ENCODE peak calls at places on chromosomes 7 and 10, in nine cellular contexts. One of them, this sample, is unnamed.

GRCh38 chr10:119498889-119499864 is 43.3 kb downstream of the RGS10 start:
- DNase-seq in prostate gland: no peak
- DNase-seq in right cardiac atrium: no peak
- DNase-seq in IMR-90: peak; percentile 71
- DNase-seq in vagina: no peak
- DNase-seq in hepatocyte: no peak
- DNase-seq in pancreas: no peak
- DNase-seq in tibial nerve: no peak
- DNase-seq in breast epithelium: no peak
- DNase-seq in this sample: no peak

GRCh38 chr10:60524541-60524940 is 134.9 kb upstream of the ANK3 start:
- DNase-seq in prostate gland: no peak
- DNase-seq in right cardiac atrium: no peak
- DNase-seq in IMR-90: peak; percentile 52
- DNase-seq in vagina: no peak
- DNase-seq in hepatocyte: no peak
- DNase-seq in pancreas: no peak
- DNase-seq in tibial nerve: no peak
- DNase-seq in breast epithelium: no peak
- DNase-seq in this sample: no peak

GRCh38 chr10:14409247-14409646 is 78.5 kb upstream of the FRMD4A start:
- DNase-seq in prostate gland: no peak
- DNase-seq in right cardiac atrium: no peak
- DNase-seq in IMR-90: no peak
- DNase-seq in vagina: no peak
- DNase-seq in hepatocyte: no peak
- DNase-seq in pancreas: no peak
- DNase-seq in tibial nerve: no peak
- DNase-seq in breast epithelium: no peak
- DNase-seq in this sample: no peak

GRCh38 chr7:105877736-105878135 is 1.3 kb upstream of the ATXN7L1 start:
- DNase-seq in prostate gland: no peak
- DNase-seq in right cardiac atrium: no peak
- DNase-seq in IMR-90: no peak
- DNase-seq in vagina: no peak
- DNase-seq in hepatocyte: no peak
- DNase-seq in pancreas: no peak
- DNase-seq in tibial nerve: no peak
- DNase-seq in breast epithelium: no peak
- DNase-seq in this sample: no peak

GRCh38 chr7:89458076-89458475 is 662.5 kb upstream of the TEX47 start:
- DNase-seq in prostate gland: no peak
- DNase-seq in right cardiac atrium: no peak
- DNase-seq in IMR-90: no peak
- DNase-seq in vagina: no peak
- DNase-seq in hepatocyte: no peak
- DNase-seq in pancreas: no peak
- DNase-seq in tibial nerve: no peak
- DNase-seq in breast epithelium: no peak
- DNase-seq in this sample: no peak

GRCh38 chr7:155509025-155509724 is 37.2 kb downstream of the CNPY1 start:
- DNase-seq in prostate gland: no peak
- DNase-seq in right cardiac atrium: no peak
- DNase-seq in IMR-90: no peak
- DNase-seq in vagina: no peak
- DNase-seq in hepatocyte: no peak
- DNase-seq in pancreas: no peak
- DNase-seq in tibial nerve: no peak
- DNase-seq in breast epithelium: no peak
- DNase-seq in this sample: no peak

GRCh38 chr10:93968452-93969044 is 25.2 kb upstream of the PLCE1 start:
- DNase-seq in prostate gland: no peak
- DNase-seq in right cardiac atrium: peak; percentile 79
- DNase-seq in IMR-90: no peak
- DNase-seq in vagina: no peak
- DNase-seq in hepatocyte: no peak
- DNase-seq in pancreas: no peak
- DNase-seq in tibial nerve: no peak
- DNase-seq in breast epithelium: no peak
- DNase-seq in this sample: no peak

GRCh38 chr7:139494835-139495568 is 11.5 kb upstream of the KLRG2 start:
- DNase-seq in prostate gland: no peak
- DNase-seq in right cardiac atrium: no peak
- DNase-seq in IMR-90: no peak
- DNase-seq in vagina: no peak
- DNase-seq in hepatocyte: no peak
- DNase-seq in pancreas: no peak
- DNase-seq in tibial nerve: no peak
- DNase-seq in breast epithelium: no peak
- DNase-seq in this sample: no peak

GRCh38 chr7:64946772-64947171 is 43.7 kb downstream of the ZNF273 start:
- DNase-seq in prostate gland: no peak
- DNase-seq in right cardiac atrium: peak; percentile 52
- DNase-seq in IMR-90: peak; percentile 1
- DNase-seq in vagina: no peak
- DNase-seq in hepatocyte: peak; percentile 30
- DNase-seq in pancreas: no peak
- DNase-seq in tibial nerve: no peak
- DNase-seq in breast epithelium: no peak
- DNase-seq in this sample: no peak

GRCh38 chr7:79182283-79182682 is 271.2 kb downstream of the MAGI2 start:
- DNase-seq in prostate gland: no peak
- DNase-seq in right cardiac atrium: no peak
- DNase-seq in IMR-90: peak; percentile 90
- DNase-seq in vagina: no peak
- DNase-seq in hepatocyte: no peak
- DNase-seq in pancreas: no peak
- DNase-seq in tibial nerve: no peak
- DNase-seq in breast epithelium: no peak
- DNase-seq in this sample: no peak

GRCh38 chr7:27156901-27157716 is 634 bp upstream of the HOXA7 start:
- DNase-seq in prostate gland: no peak
- DNase-seq in right cardiac atrium: peak; percentile 34
- DNase-seq in IMR-90: no peak
- DNase-seq in vagina: no peak
- DNase-seq in hepatocyte: no peak
- DNase-seq in pancreas: peak; percentile 0
- DNase-seq in tibial nerve: no peak
- DNase-seq in breast epithelium: no peak
- DNase-seq in this sample: no peak

GRCh38 chr7:67137464-67137863 is 140.8 kb downstream of the TYW1 start:
- DNase-seq in prostate gland: no peak
- DNase-seq in right cardiac atrium: no peak
- DNase-seq in IMR-90: peak; percentile 17
- DNase-seq in vagina: no peak
- DNase-seq in hepatocyte: no peak
- DNase-seq in pancreas: no peak
- DNase-seq in tibial nerve: no peak
- DNase-seq in breast epithelium: no peak
- DNase-seq in this sample: no peak

GRCh38 chr7:47572939-47573757 is 8.8 kb downstream of the TNS3 start:
- DNase-seq in prostate gland: no peak
- DNase-seq in right cardiac atrium: no peak
- DNase-seq in IMR-90: no peak
- DNase-seq in vagina: no peak
- DNase-seq in hepatocyte: no peak
- DNase-seq in pancreas: peak; percentile 63
- DNase-seq in tibial nerve: no peak
- DNase-seq in breast epithelium: no peak
- DNase-seq in this sample: no peak

GRCh38 chr7:17623546-17624185 is 316.6 kb downstream of the SNX13 start:
- DNase-seq in prostate gland: no peak
- DNase-seq in right cardiac atrium: no peak
- DNase-seq in IMR-90: peak; percentile 59
- DNase-seq in vagina: no peak
- DNase-seq in hepatocyte: no peak
- DNase-seq in pancreas: no peak
- DNase-seq in tibial nerve: no peak
- DNase-seq in breast epithelium: no peak
- DNase-seq in this sample: no peak

GRCh38 chr10:117170244-117170643 is 27.0 kb upstream of the KCNK18 start:
- DNase-seq in prostate gland: no peak
- DNase-seq in right cardiac atrium: no peak
- DNase-seq in IMR-90: no peak
- DNase-seq in vagina: no peak
- DNase-seq in hepatocyte: no peak
- DNase-seq in pancreas: no peak
- DNase-seq in tibial nerve: no peak
- DNase-seq in breast epithelium: no peak
- DNase-seq in this sample: no peak

GRCh38 chr7:121020652-121021051 is 32.1 kb downstream of the CPED1 start:
- DNase-seq in prostate gland: no peak
- DNase-seq in right cardiac atrium: no peak
- DNase-seq in IMR-90: peak; percentile 72
- DNase-seq in vagina: no peak
- DNase-seq in hepatocyte: no peak
- DNase-seq in pancreas: no peak
- DNase-seq in tibial nerve: no peak
- DNase-seq in breast epithelium: no peak
- DNase-seq in this sample: no peak

GRCh38 chr10:101897633-101898032 is 54.0 kb upstream of the KCNIP2 start:
- DNase-seq in prostate gland: peak; percentile 74
- DNase-seq in right cardiac atrium: no peak
- DNase-seq in IMR-90: peak; percentile 75
- DNase-seq in vagina: no peak
- DNase-seq in hepatocyte: peak; percentile 34
- DNase-seq in pancreas: peak; percentile 4
- DNase-seq in tibial nerve: no peak
- DNase-seq in breast epithelium: no peak
- DNase-seq in this sample: no peak

GRCh38 chr10:26832960-26833359 is 27.8 kb downstream of the ABI1 start:
- DNase-seq in prostate gland: no peak
- DNase-seq in right cardiac atrium: no peak
- DNase-seq in IMR-90: no peak
- DNase-seq in vagina: no peak
- DNase-seq in hepatocyte: no peak
- DNase-seq in pancreas: no peak
- DNase-seq in tibial nerve: no peak
- DNase-seq in breast epithelium: no peak
- DNase-seq in this sample: no peak

GRCh38 chr10:4678023-4678950 is 147.7 kb upstream of the AKR1E2 start:
- DNase-seq in prostate gland: no peak
- DNase-seq in right cardiac atrium: no peak
- DNase-seq in IMR-90: peak; percentile 91
- DNase-seq in vagina: no peak
- DNase-seq in hepatocyte: peak; percentile 50
- DNase-seq in pancreas: no peak
- DNase-seq in tibial nerve: no peak
- DNase-seq in breast epithelium: no peak
- DNase-seq in this sample: no peak

GRCh38 chr7:44538798-44539668 is 2.1 kb downstream of the NPC1L1 start:
- DNase-seq in prostate gland: no peak
- DNase-seq in right cardiac atrium: no peak
- DNase-seq in IMR-90: no peak
- DNase-seq in vagina: no peak
- DNase-seq in hepatocyte: no peak
- DNase-seq in pancreas: no peak
- DNase-seq in tibial nerve: no peak
- DNase-seq in breast epithelium: no peak
- DNase-seq in this sample: no peak

GRCh38 chr10:119602241-119603095 is 5.7 kb upstream of the TIAL1 start:
- DNase-seq in prostate gland: no peak
- DNase-seq in right cardiac atrium: no peak
- DNase-seq in IMR-90: no peak
- DNase-seq in vagina: no peak
- DNase-seq in hepatocyte: no peak
- DNase-seq in pancreas: no peak
- DNase-seq in tibial nerve: no peak
- DNase-seq in breast epithelium: no peak
- DNase-seq in this sample: peak; percentile 14

GRCh38 chr10:43287056-43288007 is 20.5 kb upstream of the RASGEF1A start:
- DNase-seq in prostate gland: peak; percentile 52
- DNase-seq in right cardiac atrium: no peak
- DNase-seq in IMR-90: no peak
- DNase-seq in vagina: no peak
- DNase-seq in hepatocyte: no peak
- DNase-seq in pancreas: no peak
- DNase-seq in tibial nerve: no peak
- DNase-seq in breast epithelium: peak; percentile 87
- DNase-seq in this sample: no peak

DNA sequence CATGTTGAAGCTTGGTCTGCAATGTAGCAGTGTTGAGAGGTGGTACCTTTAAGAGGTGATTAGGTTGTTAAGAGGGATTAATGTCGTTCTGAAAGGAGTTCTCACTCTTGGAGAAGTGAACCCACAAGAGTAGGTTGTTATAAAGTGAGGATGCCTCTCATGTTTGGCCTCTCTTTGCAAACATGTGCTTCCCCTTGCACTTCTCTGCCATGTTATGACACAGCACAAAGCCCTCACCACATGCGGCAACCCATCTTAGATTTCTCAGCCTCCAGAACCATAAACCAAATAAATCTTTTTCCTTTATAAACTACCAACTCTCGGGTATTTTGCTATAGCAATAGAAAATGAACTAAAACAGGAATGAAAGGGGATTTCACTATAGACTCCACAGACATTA is 66.3 kb downstream of the KMT2C start:
- DNase-seq in prostate gland: no peak
- DNase-seq in right cardiac atrium: no peak
- DNase-seq in IMR-90: no peak
- DNase-seq in vagina: no peak
- DNase-seq in hepatocyte: no peak
- DNase-seq in pancreas: no peak
- DNase-seq in tibial nerve: no peak
- DNase-seq in breast epithelium: no peak
- DNase-seq in this sample: no peak
- H3K9me3 ChIP-seq in prostate gland: no peaks in the 10 kb centered on the region
- H3K9me3 ChIP-seq in right cardiac atrium: no peaks in the 10 kb centered on the region
- H3K9me3 ChIP-seq in IMR-90: no peaks in the 10 kb centered on the region
- H3K9me3 ChIP-seq in vagina: no peaks in the 10 kb centered on the region
- H3K9me3 ChIP-seq in hepatocyte: peaks cover 8% of the 10 kb centered on the region
- H3K9me3 ChIP-seq in pancreas: no peaks in the 10 kb centered on the region
- H3K9me3 ChIP-seq in tibial nerve: no peaks in the 10 kb centered on the region
- H3K9me3 ChIP-seq in breast epithelium: peaks cover 6% of the 10 kb centered on the region
- H3K9me3 ChIP-seq in this sample: no peaks in the 10 kb centered on the region

GRCh38 chr7:130256716-130257115 is 9.9 kb upstream of the CPA2 start:
- DNase-seq in prostate gland: no peak
- DNase-seq in right cardiac atrium: no peak
- DNase-seq in IMR-90: no peak
- DNase-seq in vagina: no peak
- DNase-seq in hepatocyte: no peak
- DNase-seq in pancreas: no peak
- DNase-seq in tibial nerve: no peak
- DNase-seq in breast epithelium: no peak
- DNase-seq in this sample: no peak
- H3K9me3 ChIP-seq in prostate gland: no peaks in the 10 kb centered on the region
- H3K9me3 ChIP-seq in right cardiac atrium: peaks cover 5% of the 10 kb centered on the region
- H3K9me3 ChIP-seq in IMR-90: peaks cover 28% of the 10 kb centered on the region
- H3K9me3 ChIP-seq in vagina: peaks cover 8% of the 10 kb centered on the region
- H3K9me3 ChIP-seq in hepatocyte: peaks cover 11% of the 10 kb centered on the region
- H3K9me3 ChIP-seq in pancreas: no peaks in the 10 kb centered on the region
- H3K9me3 ChIP-seq in tibial nerve: peaks cover 18% of the 10 kb centered on the region
- H3K9me3 ChIP-seq in breast epithelium: peaks cover 27% of the 10 kb centered on the region
- H3K9me3 ChIP-seq in this sample: no peaks in the 10 kb centered on the region

GRCh38 chr10:17655567-17656146 is 11.7 kb downstream of the STAM start:
- DNase-seq in prostate gland: no peak
- DNase-seq in right cardiac atrium: no peak
- DNase-seq in IMR-90: no peak
- DNase-seq in vagina: no peak
- DNase-seq in hepatocyte: no peak
- DNase-seq in pancreas: no peak
- DNase-seq in tibial nerve: no peak
- DNase-seq in breast epithelium: no peak
- DNase-seq in this sample: no peak
- H3K9me3 ChIP-seq in prostate gland: no peaks in the 10 kb centered on the region
- H3K9me3 ChIP-seq in right cardiac atrium: no peaks in the 10 kb centered on the region
- H3K9me3 ChIP-seq in IMR-90: no peaks in the 10 kb centered on the region
- H3K9me3 ChIP-seq in vagina: no peaks in the 10 kb centered on the region
- H3K9me3 ChIP-seq in hepatocyte: no peaks in the 10 kb centered on the region
- H3K9me3 ChIP-seq in pancreas: no peaks in the 10 kb centered on the region
- H3K9me3 ChIP-seq in tibial nerve: no peaks in the 10 kb centered on the region
- H3K9me3 ChIP-seq in breast epithelium: no peaks in the 10 kb centered on the region
- H3K9me3 ChIP-seq in this sample: peaks cover 9% of the 10 kb centered on the region

GRCh38 chr10:123331438-123331837 is 177.2 kb downstream of the BUB3 start:
- DNase-seq in prostate gland: no peak
- DNase-seq in right cardiac atrium: no peak
- DNase-seq in IMR-90: peak; percentile 0
- DNase-seq in vagina: no peak
- DNase-seq in hepatocyte: peak; percentile 31
- DNase-seq in pancreas: no peak
- DNase-seq in tibial nerve: no peak
- DNase-seq in breast epithelium: no peak
- DNase-seq in this sample: no peak
- H3K9me3 ChIP-seq in prostate gland: no peaks in the 10 kb centered on the region
- H3K9me3 ChIP-seq in right cardiac atrium: no peaks in the 10 kb centered on the region
- H3K9me3 ChIP-seq in IMR-90: peaks cover 12% of the 10 kb centered on the region
- H3K9me3 ChIP-seq in vagina: no peaks in the 10 kb centered on the region
- H3K9me3 ChIP-seq in hepatocyte: no peaks in the 10 kb centered on the region
- H3K9me3 ChIP-seq in pancreas: no peaks in the 10 kb centered on the region
- H3K9me3 ChIP-seq in tibial nerve: no peaks in the 10 kb centered on the region
- H3K9me3 ChIP-seq in breast epithelium: no peaks in the 10 kb centered on the region
- H3K9me3 ChIP-seq in this sample: peaks cover under 1% of the 10 kb centered on the region